ENCODE peak calls at places on chromosomes 11 and 22, in nine cellular contexts. Q, T, B, E, Z, D, H, W and C are unnamed samples. For H3K9me3 and H3K4me1, the result is how much of the 10 kb centered on the place peaks cover.

GRCh38 chr22:28710112-28710888 is 30.7 kb upstream of the TTC28 start:
- DNase-seq in H (peak), Q (peak), W (no peak), T (no peak), Z (no peak), B (no peak), E (no peak), D (no peak), C (no peak)

GRCh38 chr11:69039501-69039900 is 9.2 kb upstream of the TPCN2 start:
- DNase-seq in H (no peak), D (no peak), W (no peak), T (no peak), Q (peak), Z (no peak), E (no peak), B (no peak), C (no peak)

GRCh38 chr11:83910135-83910534 is 624.0 kb upstream of the CCDC90B start:
- DNase-seq in E (no peak), T (no peak), Z (no peak), B (no peak), D (no peak), H (no peak), W (no peak), Q (no peak), C (no peak)

GRCh38 chr22:48188211-48188845 is 1425.9 kb downstream of the TBC1D22A start:
- DNase-seq in E (no peak), T (no peak), Q (no peak), H (no peak), W (peak), B (no peak), Z (no peak), D (no peak), C (no peak)

GRCh38 chr22:42939941-42940653 is 74.9 kb downstream of the PACSIN2 start:
- DNase-seq in T (no peak), Q (peak), W (no peak), D (peak), E (no peak), B (no peak), H (peak), Z (no peak), C (no peak)

GRCh38 chr11:123166095-123166559 is 28.9 kb downstream of the CLMP start:
- DNase-seq in Z (no peak), D (no peak), W (no peak), T (no peak), Q (peak), E (peak), B (peak), H (peak), C (peak)

GRCh38 chr22:50705219-50705691 is 32.6 kb downstream of the SHANK3 start:
- DNase-seq in T (no peak), Z (no peak), Q (peak), B (peak), E (peak), H (no peak), D (peak), W (no peak), C (peak)

GRCh38 chr11:86940122-86940777 is 14.9 kb downstream of the FZD4 start:
- DNase-seq in H (peak), Q (peak), W (no peak), B (peak), D (peak), E (no peak), Z (no peak), T (no peak), C (peak)

GRCh38 chr11:30719420-30719819 is 133.3 kb upstream of the MPPED2 start:
- DNase-seq in Z (no peak), T (no peak), Q (no peak), W (no peak), D (no peak), E (no peak), H (no peak), B (no peak), C (no peak)

GRCh38 chr11:111586305-111586915 is 15.8 kb upstream of the SIK2 start:
- DNase-seq in H (peak), Z (peak), Q (peak), B (no peak), T (peak), W (peak), D (peak), E (peak), C (no peak)

GRCh38 chr22:38736257-38736570 is 19.6 kb downstream of the SUN2 start:
- DNase-seq in E (no peak), T (no peak), D (no peak), H (no peak), B (no peak), W (no peak), Z (no peak), Q (no peak), C (no peak)

GRCh38 chr22:29031236-29031982 is 30.2 kb downstream of the C22orf31 start:
- DNase-seq in D (peak), Q (peak), T (no peak), W (no peak), H (peak), E (peak), Z (no peak), B (peak), C (no peak)

GRCh38 chr11:113549061-113549460 is 73.9 kb upstream of the DRD2 start:
- DNase-seq in H (no peak), Q (no peak), B (no peak), Z (no peak), E (no peak), W (no peak), D (no peak), T (no peak), C (no peak)

DNA sequence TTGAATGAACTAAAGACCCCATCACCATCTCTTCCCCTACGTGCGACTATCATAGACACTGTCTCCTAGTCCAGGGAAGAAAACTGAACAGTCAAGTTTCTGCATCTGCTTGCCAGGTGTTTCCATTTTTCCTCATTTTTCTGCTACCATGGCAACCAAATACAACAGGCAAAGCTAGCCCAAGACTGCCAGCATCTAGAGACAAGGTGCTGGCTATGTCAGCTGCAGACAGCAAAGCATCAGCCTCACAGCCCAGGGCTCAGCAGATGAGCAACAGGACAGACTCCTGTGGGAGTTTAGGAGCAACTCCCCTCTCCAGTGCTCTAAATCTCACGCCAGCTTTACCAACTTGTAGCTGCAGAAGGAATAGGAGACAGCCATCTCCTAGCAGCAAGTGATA is 124.3 kb downstream of the C11orf58 start:
- DNase-seq in D (no peak), B (no peak), W (no peak), E (no peak), Q (no peak), Z (no peak), T (no peak), H (no peak), C (no peak)
- H3K9me3 ChIP-seq in D (under half), B (under half), W (under half), E (under half), Q (under half), Z (under half), T (under half), H (under half), C (under half)

GRCh38 chr11:126162286-126163030 is 49.0 kb downstream of the RPUSD4 start:
- DNase-seq in H (no peak), Z (no peak), E (no peak), Q (no peak), D (no peak), B (no peak), W (no peak), T (no peak), C (no peak)

GRCh38 chr11:126159719-126160344 is 51.6 kb downstream of the RPUSD4 start:
- DNase-seq in D (no peak), Q (no peak), E (no peak), Z (no peak), H (no peak), T (no peak), W (no peak), B (no peak), C (no peak)

GRCh38 chr11:126158054-126158791 is 53.2 kb downstream of the RPUSD4 start:
- DNase-seq in T (no peak), W (no peak), D (no peak), H (no peak), Z (no peak), E (no peak), Q (no peak), B (no peak), C (no peak)

GRCh38 chr11:126161146-126161458 is 50.3 kb downstream of the RPUSD4 start:
- DNase-seq in B (no peak), E (no peak), Z (no peak), D (no peak), Q (no peak), W (no peak), T (no peak), H (no peak), C (no peak)

DNA sequence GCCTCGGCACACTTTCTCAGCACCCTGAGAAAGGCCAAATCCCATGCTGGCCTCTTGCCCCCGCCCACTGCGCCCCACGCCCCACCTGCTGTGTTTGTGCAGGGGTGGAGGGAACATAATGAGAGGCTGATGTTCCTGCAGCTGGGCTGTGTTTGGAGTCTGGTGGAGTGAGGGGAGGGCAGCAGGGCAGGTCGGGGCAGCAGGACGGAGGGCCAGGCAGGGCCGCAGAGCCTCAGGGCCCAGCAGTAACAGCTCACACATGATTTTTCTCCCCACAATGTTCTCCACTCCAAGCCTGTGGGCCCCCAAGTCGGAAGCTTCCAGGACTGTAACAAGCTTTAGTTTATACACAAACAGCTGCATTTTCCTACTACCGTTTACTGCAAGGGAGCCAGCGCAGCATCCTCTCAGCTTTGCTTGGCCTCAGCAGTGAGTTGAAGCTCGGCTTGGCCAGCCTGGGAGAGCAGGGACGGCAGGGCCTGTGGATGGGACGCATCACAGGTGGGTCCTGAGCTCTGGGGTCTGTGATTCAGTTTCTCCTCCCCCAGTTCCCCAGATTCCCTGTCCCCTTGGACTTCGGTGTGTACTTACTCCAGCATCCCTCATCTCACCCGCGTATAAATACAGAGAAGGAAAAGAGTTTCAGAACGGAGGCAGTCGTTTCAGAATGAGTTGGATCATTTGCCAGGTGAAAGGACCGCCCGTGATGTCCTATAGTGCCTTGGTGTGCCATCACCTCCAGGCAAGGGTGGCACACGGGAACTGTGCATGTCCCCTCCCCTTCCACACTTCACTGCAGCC is 50.9 kb downstream of the RPUSD4 start:
- DNase-seq in Z (no peak), T (no peak), W (no peak), H (no peak), D (no peak), Q (no peak), B (no peak), E (no peak), C (no peak)
- H3K4me1 ChIP-seq in Z (under half), T (under half), W (under half), H (under half), D (under half), Q (under half), B (under half), E (under half), C (under half)

GRCh38 chr11:91959411-91959810 is 265.2 kb upstream of the FAT3 start:
- DNase-seq in B (no peak), D (no peak), T (no peak), H (no peak), E (no peak), Q (no peak), Z (no peak), W (no peak), C (no peak)

GRCh38 chr11:91966368-91966767 is 258.2 kb upstream of the FAT3 start:
- DNase-seq in H (no peak), Z (no peak), Q (no peak), W (no peak), T (no peak), D (no peak), B (no peak), E (no peak), C (no peak)

GRCh38 chr11:91956711-91957110 is 267.9 kb upstream of the FAT3 start:
- DNase-seq in W (no peak), Q (no peak), T (no peak), Z (no peak), B (no peak), H (no peak), D (no peak), E (no peak), C (no peak)

GRCh38 chr11:91955206-91955605 is 269.4 kb upstream of the FAT3 start:
- DNase-seq in H (no peak), T (no peak), W (no peak), B (no peak), Z (no peak), E (no peak), Q (no peak), D (no peak), C (no peak)

GRCh38 chr11:91960770-91961169 is 263.8 kb upstream of the FAT3 start:
- DNase-seq in E (no peak), Q (no peak), Z (no peak), D (no peak), W (no peak), B (no peak), T (no peak), H (no peak), C (no peak)
- H3K9me3 ChIP-seq in E (under half), Q (under half), Z (under half), D (under half), W (under half), B (under half), T (under half), H (under half), C (half or more)

GRCh38 chr22:23553922-23554870 is 25.9 kb downstream of the IGLL1 start:
- DNase-seq in Q (no peak), D (no peak), W (no peak), H (no peak), Z (no peak), T (no peak), E (no peak), B (peak), C (no peak)

GRCh38 chr22:23557036-23557435 is 23.1 kb downstream of the IGLL1 start:
- DNase-seq in T (no peak), Q (no peak), D (no peak), E (no peak), W (no peak), Z (no peak), B (peak), H (no peak), C (no peak)

GRCh38 chr22:23557467-23557866 is 22.6 kb downstream of the IGLL1 start:
- DNase-seq in Q (no peak), E (no peak), Z (no peak), D (no peak), B (no peak), H (no peak), T (no peak), W (no peak), C (no peak)

GRCh38 chr22:23555118-23555517 is 25.0 kb downstream of the IGLL1 start:
- DNase-seq in E (no peak), W (no peak), T (no peak), H (no peak), D (no peak), Z (no peak), B (no peak), Q (no peak), C (no peak)

GRCh38 chr22:23556026-23556620 is 24.0 kb downstream of the IGLL1 start:
- DNase-seq in E (no peak), Q (no peak), Z (no peak), T (no peak), H (no peak), B (peak), D (no peak), W (no peak), C (no peak)
- H3K4me1 ChIP-seq in E (under half), Q (under half), Z (under half), T (under half), H (under half), B (under half), D (under half), W (under half), C (under half)